ENCODE peak calls at places on chromosomes 7 and 10, in five cellular contexts. Y, G, X, I and K are unnamed samples. For H3K27me3, the result is how much of the 10 kb centered on the place peaks cover.

GRCh38 chr10:3532644-3533043 is 252.4 kb downstream of the KLF6 start:
- DNase-seq in Y (no peak), G (no peak), X (no peak), I (no peak), K (no peak)

GRCh38 chr7:84112771-84113170 is 81.8 kb downstream of the SEMA3A start:
- DNase-seq in Y (no peak), G (peak), X (no peak), I (no peak), K (no peak)

GRCh38 chr10:6716521-6716920 is 136.4 kb upstream of the PRKCQ start:
- DNase-seq in Y (no peak), G (no peak), X (no peak), I (no peak), K (no peak)

GRCh38 chr7:16954326-16954725 is 72.5 kb upstream of the AGR3 start:
- DNase-seq in Y (no peak), G (no peak), X (no peak), I (no peak), K (no peak)

GRCh38 chr10:111151595-111151994 is 74.8 kb downstream of the ADRA2A start:
- DNase-seq in Y (no peak), G (no peak), X (no peak), I (no peak), K (no peak)

GRCh38 chr7:155791836-155792235 is 20.4 kb downstream of the SHH start:
- DNase-seq in Y (no peak), G (no peak), X (no peak), I (no peak), K (no peak)

GRCh38 chr10:74956555-74957111 is 130.2 kb downstream of the KAT6B start:
- DNase-seq in Y (no peak), G (no peak), X (no peak), I (no peak), K (no peak)

GRCh38 chr7:66741706-66742053 is 1.1 kb downstream of the RABGEF1 start:
- DNase-seq in Y (no peak), G (no peak), X (no peak), I (peak), K (no peak)

GRCh38 chr10:34520084-34520483 is 295.0 kb downstream of the PARD3 start:
- DNase-seq in Y (no peak), G (no peak), X (no peak), I (no peak), K (no peak)

GRCh38 chr7:69652947-69653701 is 54.8 kb downstream of the AUTS2 start:
- DNase-seq in Y (no peak), G (no peak), X (no peak), I (no peak), K (no peak)

GRCh38 chr10:112585960-112586359 is 138.9 kb downstream of the VTI1A start:
- DNase-seq in Y (no peak), G (no peak), X (no peak), I (no peak), K (no peak)

GRCh38 chr10:24207781-24208611 is 942 bp upstream of the KIAA1217 start:
- DNase-seq in Y (no peak), G (peak), X (no peak), I (peak), K (no peak)

GRCh38 chr10:62068464-62068863 is 167.0 kb downstream of the ARID5B start:
- DNase-seq in Y (no peak), G (no peak), X (no peak), I (no peak), K (no peak)

GRCh38 chr7:38105874-38106483 is 72.1 kb upstream of the STARD3NL start:
- DNase-seq in Y (peak), G (no peak), X (no peak), I (no peak), K (peak)

GRCh38 chr10:116848912-116849270 is 408 bp upstream of the ENO4 start:
- DNase-seq in Y (no peak), G (no peak), X (no peak), I (no peak), K (no peak)

GRCh38 chr10:119541046-119541445 is 1.5 kb downstream of the RGS10 start:
- DNase-seq in Y (no peak), G (no peak), X (no peak), I (no peak), K (no peak)

GRCh38 chr7:5557920-5558401 is 134.3 kb upstream of the TNRC18 start:
- DNase-seq in Y (no peak), G (peak), X (no peak), I (peak), K (no peak)

GRCh38 chr7:70349031-70349430 is 750.8 kb downstream of the AUTS2 start:
- DNase-seq in Y (no peak), G (no peak), X (no peak), I (no peak), K (no peak)

GRCh38 chr10:78664929-78665525 is 403.7 kb upstream of the ZMIZ1 start:
- DNase-seq in Y (no peak), G (no peak), X (no peak), I (no peak), K (no peak)

GRCh38 chr10:116891208-116891607 is 41.9 kb downstream of the ENO4 start:
- DNase-seq in Y (peak), G (peak), X (no peak), I (peak), K (peak)

GRCh38 chr7:132677941-132678340 is 101.7 kb upstream of the PLXNA4 start:
- DNase-seq in Y (no peak), G (no peak), X (no peak), I (no peak), K (no peak)

GRCh38 chr10:11285171-11285570 is 267.5 kb downstream of the CELF2 start:
- DNase-seq in Y (no peak), G (no peak), X (no peak), I (no peak), K (no peak)

GRCh38 chr7:45601816-45602540 is 27.8 kb downstream of the ADCY1 start:
- DNase-seq in Y (no peak), G (no peak), X (peak), I (no peak), K (no peak)

GRCh38 chr10:94383515-94383914 is 18.8 kb upstream of the TBC1D12 start:
- DNase-seq in Y (no peak), G (no peak), X (no peak), I (no peak), K (no peak)

GRCh38 chr10:35913628-35914027 is 271.5 kb upstream of the FZD8 start:
- DNase-seq in Y (no peak), G (no peak), X (no peak), I (no peak), K (no peak)

GRCh38 chr7:664402-664775 is 62.1 kb upstream of the DNAAF5 start:
- DNase-seq in Y (no peak), G (no peak), X (no peak), I (no peak), K (no peak)

GRCh38 chr10:129090618-129091366 is 376.2 kb upstream of the MGMT start:
- DNase-seq in Y (no peak), G (no peak), X (no peak), I (no peak), K (no peak)

GRCh38 chr7:150568714-150569113 is 1.5 kb downstream of the GIMAP4 start:
- DNase-seq in Y (no peak), G (no peak), X (no peak), I (no peak), K (no peak)

GRCh38 chr10:52778511-52779392 is 6.2 kb upstream of the MBL2 start:
- DNase-seq in Y (peak), G (no peak), X (peak), I (no peak), K (no peak)

DNA sequence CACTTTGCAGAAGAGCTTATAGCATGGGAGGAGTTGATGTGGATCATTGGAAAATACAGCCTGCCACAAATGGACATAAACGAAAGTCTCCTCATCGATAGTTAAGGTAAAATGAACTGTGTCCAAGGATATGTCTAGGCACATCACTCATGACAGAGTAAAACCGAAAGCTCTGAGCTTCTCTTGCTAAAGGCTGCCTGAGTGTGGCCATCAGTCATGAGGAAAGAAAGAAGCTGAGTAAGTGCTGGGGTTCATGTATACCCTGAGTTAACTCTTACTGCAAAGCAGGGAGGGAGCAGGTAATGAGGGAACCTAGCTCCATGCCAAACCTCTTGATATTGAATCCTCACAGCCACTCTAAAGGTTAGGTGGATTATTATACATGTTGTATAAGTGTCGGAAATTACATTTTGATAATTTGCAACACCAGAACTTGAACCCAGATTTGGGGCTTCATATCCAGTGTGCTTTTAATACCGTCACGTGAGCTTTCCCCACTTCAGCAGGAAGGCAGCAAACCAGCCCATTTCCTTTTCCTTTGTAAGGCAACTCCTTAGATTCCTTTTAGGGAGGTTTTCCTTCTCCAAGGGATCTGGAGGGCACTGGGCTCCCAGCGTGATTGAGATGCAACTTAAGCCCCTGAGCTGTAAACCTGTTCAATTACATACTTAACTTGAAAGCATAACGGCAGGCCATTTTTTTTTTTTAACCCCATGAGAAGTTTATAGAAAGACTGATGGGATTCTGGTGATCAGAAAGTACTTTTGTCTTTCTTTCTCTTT is 215.0 kb downstream of the PHF14 start:
- DNase-seq in Y (no peak), G (no peak), X (no peak), I (no peak), K (no peak)
- H3K27me3 ChIP-seq in Y (under half), G (under half), X (under half), I (under half), K (under half)

DNA sequence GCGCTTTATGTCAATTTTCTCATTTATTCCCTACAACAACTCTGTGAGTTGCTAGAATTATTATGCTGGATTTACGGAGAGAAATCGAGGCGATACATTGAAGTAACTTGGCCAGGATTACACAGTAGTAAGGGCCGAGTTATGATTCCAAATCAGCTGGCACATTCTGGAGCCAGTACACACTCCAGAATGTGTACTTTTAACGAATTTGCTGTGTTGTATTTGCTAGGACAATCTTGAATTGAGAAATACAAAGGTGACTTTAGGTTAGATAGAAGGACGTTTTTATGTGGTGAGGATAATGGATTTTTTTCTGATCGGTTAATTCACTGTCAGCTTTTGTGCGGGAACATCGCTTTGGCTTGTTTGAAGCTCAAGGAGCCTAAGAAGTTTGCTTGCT is 1.4 kb downstream of the ATRNL1 start:
- DNase-seq in Y (no peak), G (no peak), X (no peak), I (no peak), K (no peak)
- H3K27me3 ChIP-seq in Y (under half), G (under half), X (under half), I (half or more), K (under half)

GRCh38 chr10:126956712-126957108 is 51.5 kb downstream of the DOCK1 start:
- DNase-seq in Y (no peak), G (no peak), X (no peak), I (no peak), K (no peak)

GRCh38 chr10:126953886-126954285 is 48.7 kb downstream of the DOCK1 start:
- DNase-seq in Y (no peak), G (no peak), X (no peak), I (no peak), K (no peak)

GRCh38 chr10:126955396-126955795 is 50.2 kb downstream of the DOCK1 start:
- DNase-seq in Y (no peak), G (no peak), X (no peak), I (no peak), K (no peak)

GRCh38 chr10:126957111-126957510 is 51.9 kb downstream of the DOCK1 start:
- DNase-seq in Y (no peak), G (no peak), X (no peak), I (no peak), K (no peak)

DNA sequence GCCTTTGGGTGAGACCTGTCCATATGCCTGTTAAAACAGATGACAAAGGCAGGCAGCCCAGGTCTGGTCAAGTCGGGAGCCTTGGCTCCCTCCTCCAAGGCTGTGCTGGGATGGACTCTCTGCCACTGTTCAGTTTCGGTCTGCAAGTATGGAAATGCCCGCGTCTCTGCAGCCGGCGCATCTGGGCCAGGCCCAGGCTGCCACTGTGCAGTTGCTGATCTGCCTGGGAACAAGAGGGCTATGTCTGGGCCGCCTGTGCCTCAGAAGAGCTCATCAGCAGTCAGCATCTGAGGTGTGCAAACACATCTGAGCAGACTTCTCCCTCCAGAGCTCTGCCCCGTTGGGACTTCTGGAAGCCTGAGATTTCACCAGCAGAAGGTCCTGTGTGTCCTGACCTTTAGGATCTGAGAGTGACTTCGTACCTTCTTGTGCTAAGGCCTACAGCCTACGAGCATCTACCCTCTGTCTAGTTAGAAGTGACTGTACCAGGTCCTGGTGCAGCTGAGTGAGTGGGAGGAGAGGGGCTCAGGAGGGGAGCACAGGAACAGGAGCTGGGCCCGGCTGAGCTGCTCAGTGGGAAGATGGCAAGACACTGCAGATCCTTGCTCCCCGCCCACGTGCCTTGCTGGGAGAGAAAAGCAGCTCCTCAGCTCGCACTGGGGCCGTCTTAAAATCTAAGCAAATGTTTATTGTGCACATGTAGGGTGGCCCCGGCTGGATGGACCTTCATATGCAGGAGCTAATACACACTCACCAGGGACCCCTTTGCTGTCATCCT is 50.9 kb downstream of the DOCK1 start:
- DNase-seq in Y (no peak), G (no peak), X (no peak), I (no peak), K (no peak)
- H3K27me3 ChIP-seq in Y (under half), G (under half), X (under half), I (under half), K (under half)

DNA sequence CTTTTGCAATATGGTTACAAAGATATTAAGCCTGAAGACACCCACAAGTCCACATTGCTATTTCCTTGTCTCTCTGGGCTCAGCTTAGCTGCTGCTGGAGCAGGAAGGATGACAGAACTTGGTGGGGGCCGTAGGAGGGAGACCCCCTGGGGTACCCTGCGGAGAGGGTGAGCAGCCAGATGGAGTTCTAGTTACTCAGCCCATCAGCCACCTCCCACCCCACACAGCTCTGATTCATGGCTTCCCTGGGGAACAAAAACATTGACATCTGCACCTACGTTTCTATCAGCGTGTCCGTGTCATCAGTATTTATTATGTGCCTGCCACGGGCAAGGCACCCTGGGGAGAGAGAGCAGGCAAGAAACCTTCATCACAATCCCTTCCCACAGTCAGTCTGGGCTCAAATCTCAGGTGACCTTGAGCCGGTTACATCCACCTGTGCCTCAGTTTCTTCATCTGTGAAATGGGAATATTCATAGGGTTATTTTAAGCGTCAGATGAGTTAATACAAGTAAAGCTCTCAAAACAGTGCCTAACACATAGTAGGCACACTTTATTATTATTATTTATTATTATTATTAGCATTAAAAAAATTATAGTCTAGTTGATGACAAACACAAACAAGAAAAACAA is 131.5 kb downstream of the C10orf105 start:
- DNase-seq in Y (no peak), G (no peak), X (no peak), I (no peak), K (no peak)
- H3K27me3 ChIP-seq in Y (under half), G (under half), X (under half), I (under half), K (under half)